ENCODE peak calls at places on chromosomes 12 and 14, in four cellular contexts. U, A, I and D are unnamed samples.

GRCh38 chr12:19409376-19409775 is 29.9 kb upstream of the AEBP2 start:
- DNase-seq in U (no peak), A (no peak), I (no peak), D (no peak)

GRCh38 chr12:120639771-120640721 is at the start of gene CABP1:
- DNase-seq in U (peak; percentile 71), A (no peak), I (peak; percentile 58), D (peak; percentile 30)

GRCh38 chr12:52676163-52676562 is 4.0 kb downstream of the KRT1 start:
- DNase-seq in U (no peak), A (no peak), I (no peak), D (no peak)

GRCh38 chr14:70871863-70872677 is 35.2 kb upstream of the PCNX1 start:
- DNase-seq in U (no peak), A (no peak), I (no peak), D (no peak)

GRCh38 chr14:68873379-68873778 is 80.5 kb upstream of the ZFP36L1 start:
- DNase-seq in U (no peak), A (no peak), I (no peak), D (no peak)

GRCh38 chr14:73567951-73568885 is 795 bp upstream of the ACOT2 start:
- DNase-seq in U (no peak), A (no peak), I (no peak), D (no peak)

GRCh38 chr12:19654630-19655384 is 215.5 kb downstream of the AEBP2 start:
- DNase-seq in U (no peak), A (no peak), I (no peak), D (no peak)

GRCh38 chr12:126534495-126534894 is 1469.3 kb downstream of the AACS start:
- DNase-seq in U (no peak), A (no peak), I (no peak), D (no peak)

GRCh38 chr12:78636253-78636855 is 228.2 kb upstream of the SYT1 start:
- DNase-seq in U (no peak), A (no peak), I (no peak), D (no peak)

GRCh38 chr12:31011746-31012567 is 61.7 kb upstream of the DDX11 start:
- DNase-seq in U (no peak), A (no peak), I (no peak), D (no peak)

GRCh38 chr14:36522347-36522971 is 2.4 kb upstream of the NKX2-1 start:
- DNase-seq in U (no peak), A (no peak), I (no peak), D (no peak)

GRCh38 chr12:49094104-49094948 is at the start of gene DHH:
- DNase-seq in U (no peak), A (peak; percentile 71), I (no peak), D (no peak)

GRCh38 chr14:67722293-67722692 is 20.6 kb downstream of the RDH12 start:
- DNase-seq in U (no peak), A (peak; percentile 81), I (peak; percentile 69), D (no peak)

GRCh38 chr12:48350249-48351021 is at the start of gene ZNF641:
- DNase-seq in U (peak; percentile 67), A (peak; percentile 85), I (peak; percentile 88), D (peak; percentile 76)

GRCh38 chr14:73526036-73526984 is 10.6 kb upstream of the ACOT1 start:
- DNase-seq in U (no peak), A (peak; percentile 88), I (peak; percentile 84), D (peak; percentile 58)

GRCh38 chr14:100827751-100828447 is 2.0 kb downstream of the MEG3 start:
- DNase-seq in U (no peak), A (peak; percentile 90), I (no peak), D (no peak)

GRCh38 chr12:88202500-88202899 is 60.4 kb downstream of the TMTC3 start:
- DNase-seq in U (no peak), A (no peak), I (no peak), D (no peak)

GRCh38 chr14:59630281-59630963 is 53.8 kb upstream of the CCDC175 start:
- DNase-seq in U (no peak), A (no peak), I (no peak), D (no peak)

GRCh38 chr12:67590122-67590795 is 58.3 kb upstream of the DYRK2 start:
- DNase-seq in U (no peak), A (peak; percentile 69), I (no peak), D (no peak)

GRCh38 chr12:118034429-118035193 is 18.1 kb downstream of the RFC5 start:
- DNase-seq in U (no peak), A (peak; percentile 69), I (no peak), D (peak; percentile 18)

GRCh38 chr14:33932526-33933292 is 18.2 kb downstream of the EGLN3 start:
- DNase-seq in U (no peak), A (no peak), I (no peak), D (no peak)

GRCh38 chr12:67451206-67451605 is 182.0 kb downstream of the CAND1 start:
- DNase-seq in U (no peak), A (no peak), I (no peak), D (no peak)

GRCh38 chr12:77591959-77592358 is 238.7 kb upstream of the NAV3 start:
- DNase-seq in U (no peak), A (peak; percentile 56), I (no peak), D (no peak)

GRCh38 chr12:118544569-118544968 is 168.2 kb downstream of the SUDS3 start:
- DNase-seq in U (no peak), A (no peak), I (no peak), D (no peak)

GRCh38 chr14:71574976-71575375 is 357.3 kb upstream of the RGS6 start:
- DNase-seq in U (no peak), A (no peak), I (no peak), D (no peak)

GRCh38 chr12:26629864-26630263 is 203.1 kb downstream of the ITPR2 start:
- DNase-seq in U (no peak), A (no peak), I (no peak), D (no peak)

GRCh38 chr14:100546051-100546443 is 41.2 kb downstream of the BEGAIN start:
- DNase-seq in U (no peak), A (no peak), I (peak; percentile 36), D (no peak)

GRCh38 chr12:111589601-111590000 is 9.5 kb downstream of the ATXN2 start:
- DNase-seq in U (no peak), A (no peak), I (no peak), D (no peak)